ENCODE peak calls at places on chromosomes 3 and 15, in four cellular contexts. D, U, V and O are unnamed samples.

GRCh38 chr3:66989860-66990696 is 8.0 kb upstream of the KBTBD8 start:
- DNase-seq in V (peak; percentile 7), U (no peak), D (no peak), O (no peak)

GRCh38 chr3:88311826-88312225 is 162.1 kb downstream of the C3orf38 start:
- DNase-seq in D (no peak), U (no peak), V (no peak), O (no peak)

GRCh38 chr15:71792521-71792920 is 17.8 kb upstream of the NR2E3 start:
- DNase-seq in D (no peak), V (peak; percentile 90), U (peak; percentile 64), O (no peak)

GRCh38 chr15:85973584-85974347 is 105.9 kb upstream of the AGBL1 start:
- DNase-seq in D (no peak), U (no peak), V (no peak), O (no peak)

GRCh38 chr3:181076558-181076957 is 87.0 kb upstream of the DNAJC19 start:
- DNase-seq in V (no peak), D (no peak), U (no peak), O (no peak)

GRCh38 chr3:85387913-85388510 is 429.2 kb downstream of the CADM2 start:
- DNase-seq in U (no peak), V (no peak), D (no peak), O (no peak)

GRCh38 chr15:34855893-34856292 is 60.5 kb upstream of the ACTC1 start:
- DNase-seq in V (peak; percentile 12), U (no peak), D (no peak), O (no peak)

GRCh38 chr15:28891588-28891987 is 5.8 kb downstream of the APBA2 start:
- DNase-seq in U (no peak), V (no peak), D (no peak), O (no peak)

GRCh38 chr3:54533856-54534255 is 394.0 kb downstream of the LRTM1 start:
- DNase-seq in U (no peak), D (no peak), V (peak; percentile 11), O (no peak)

GRCh38 chr3:178562143-178562868 is 26.1 kb downstream of the KCNMB2 start:
- DNase-seq in U (no peak), D (no peak), V (no peak), O (no peak)

GRCh38 chr3:97952280-97952679 is 20.0 kb downstream of the RIOX2 start:
- DNase-seq in V (no peak), U (no peak), D (no peak), O (peak; percentile 72)

GRCh38 chr3:113092746-113093145 is 102.0 kb downstream of the GTPBP8 start:
- DNase-seq in D (no peak), U (no peak), V (no peak), O (no peak)

GRCh38 chr15:75167588-75168076 is 34.0 kb upstream of the C15orf39 start:
- DNase-seq in U (no peak), V (peak; percentile 46), D (peak; percentile 11), O (no peak)

GRCh38 chr15:91165850-91166249 is 65.8 kb downstream of the SV2B start:
- DNase-seq in V (no peak), D (no peak), U (no peak), O (no peak)

GRCh38 chr3:34419801-34420200 is 621.4 kb downstream of the PDCD6IP start:
- DNase-seq in V (no peak), D (no peak), U (no peak), O (no peak)

GRCh38 chr15:83250766-83251165 is 33.7 kb downstream of the BNC1 start:
- DNase-seq in D (no peak), U (no peak), V (no peak), O (no peak)

GRCh38 chr3:99891610-99892285 is 74.1 kb downstream of the CMSS1 start:
- DNase-seq in D (no peak), V (no peak), U (no peak), O (no peak)

GRCh38 chr3:134366928-134367352 is 7.3 kb downstream of the AMOTL2 start:
- DNase-seq in U (no peak), V (no peak), D (no peak), O (peak; percentile 85)

GRCh38 chr3:42934910-42935309 is 29.0 kb downstream of the ZNF662 start:
- DNase-seq in V (no peak), D (no peak), U (no peak), O (no peak)

GRCh38 chr15:67967871-67968423 is 86.2 kb upstream of the PIAS1 start:
- DNase-seq in U (peak; percentile 70), V (peak; percentile 67), D (no peak), O (peak; percentile 93)

GRCh38 chr15:91100561-91101355 is 701 bp downstream of the SV2B start:
- DNase-seq in U (no peak), D (no peak), V (peak; percentile 13), O (no peak)

GRCh38 chr3:5239602-5240001 is 52.1 kb downstream of the EDEM1 start:
- DNase-seq in V (peak; percentile 26), U (no peak), D (no peak), O (no peak)